ENCODE peak calls at places on chromosomes 4 and X, in nine cellular contexts. O is RCC 7860; M is stromal cell of bone marrow; W is stimulated activated CD4-positive, alpha-beta T cell treated with anti-CD3 and anti-CD28 coated beads, TNF-alpha, amount 100 ng/mL, for 24 hours; E is A549; Z is pons; P is HTR-8/SVneo; F is T-cell; I is IMR-90. U is an unnamed sample.

GRCh38 chr4:94841864-94842221 is 84.1 kb downstream of the BMPR1B start:
- DNase-seq in E (peak), M (no peak), F (no peak), O (no peak), I (no peak), W (no peak), Z (no peak), P (no peak), U (no peak)

GRCh38 chr4:185470503-185471195 is 884 bp downstream of the CCDC110 start:
- DNase-seq in W (no peak), P (peak), Z (peak), I (peak), F (peak), O (peak), M (no peak), E (peak), U (no peak)

GRCh38 chr4:139875456-139875855 is 209.8 kb downstream of the MGST2 start:
- DNase-seq in P (no peak), M (no peak), I (no peak), Z (no peak), W (no peak), F (no peak), O (no peak), E (no peak), U (no peak)

GRCh38 chr4:94175553-94176260 is 32.0 kb upstream of the SMARCAD1 start:
- DNase-seq in F (no peak), O (no peak), W (no peak), Z (no peak), M (no peak), I (no peak), E (no peak), P (no peak), U (no peak)

GRCh38 chr4:39472396-39472795 is 13.5 kb downstream of the LIAS start:
- DNase-seq in O (no peak), W (no peak), I (no peak), F (no peak), Z (no peak), E (no peak), M (no peak), P (no peak), U (no peak)

GRCh38 chrX:14529288-14529989 is at the start of gene GLRA2:
- DNase-seq in W (no peak), F (no peak), P (no peak), O (no peak), M (peak), Z (peak), I (peak), E (peak), U (no peak)

GRCh38 chrX:124415115-124415798 is 68.9 kb downstream of the SH2D1A start:
- DNase-seq in E (no peak), Z (no peak), F (no peak), I (no peak), P (no peak), O (no peak), W (no peak), M (no peak), U (no peak)

GRCh38 chr4:15015170-15015569 is 12.9 kb downstream of the CPEB2 start:
- DNase-seq in P (no peak), Z (peak), I (no peak), E (no peak), W (no peak), O (no peak), F (no peak), M (no peak), U (no peak)

GRCh38 chr4:106266201-106266600 is 49.8 kb downstream of the TBCK start:
- DNase-seq in O (peak), W (no peak), M (peak), E (peak), P (peak), F (no peak), I (peak), Z (peak), U (peak)

GRCh38 chr4:11605597-11605996 is 176.9 kb upstream of the HS3ST1 start:
- DNase-seq in Z (no peak), M (peak), E (no peak), I (peak), W (no peak), P (no peak), F (no peak), O (no peak), U (no peak)

GRCh38 chr4:108094923-108095482 is 73.7 kb downstream of the LEF1 start:
- DNase-seq in F (no peak), W (no peak), P (no peak), I (no peak), O (no peak), M (no peak), Z (no peak), E (no peak), U (no peak)

GRCh38 chr4:8198906-8199593 is at the start of gene SH3TC1:
- DNase-seq in E (peak), O (peak), P (peak), M (peak), F (peak), W (peak), Z (peak), I (peak), U (no peak)

GRCh38 chr4:20840648-20841190 is 140.5 kb downstream of the PACRGL start:
- DNase-seq in I (no peak), F (no peak), W (no peak), P (no peak), O (no peak), E (no peak), Z (no peak), M (no peak), U (no peak)

GRCh38 chr4:38583102-38583501 is 80.9 kb upstream of the KLF3 start:
- DNase-seq in I (no peak), P (no peak), Z (peak), E (no peak), W (peak), M (peak), F (no peak), O (no peak), U (no peak)

GRCh38 chr4:54897590-54897989 is 227.8 kb downstream of the KDR start:
- DNase-seq in P (no peak), Z (no peak), O (no peak), E (no peak), I (peak), F (no peak), W (no peak), M (no peak), U (no peak)